ENCODE peak calls at places on chromosomes 16 and 17, in eight cellular contexts. One of them, this sample, is unnamed. For H3K4me1 and H3K9me3, the result is how much of the 10 kb centered on the place peaks cover.

GRCh38 chr16:17470002-17470870 is 524 bp downstream of the XYLT1 start:
- DNase-seq in GM23248: peak
- DNase-seq in neural progenitor cell: peak
- DNase-seq in cardiac muscle cell: peak
- DNase-seq in pancreas: peak
- DNase-seq in tibial nerve: no peak
- DNase-seq in breast epithelium: no peak
- DNase-seq in stomach: no peak
- DNase-seq in this sample: no peak

GRCh38 chr17:29133146-29133713 is 47.0 kb downstream of the MYO18A start:
- DNase-seq in GM23248: peak
- DNase-seq in neural progenitor cell: no peak
- DNase-seq in cardiac muscle cell: peak
- DNase-seq in pancreas: no peak
- DNase-seq in tibial nerve: no peak
- DNase-seq in breast epithelium: no peak
- DNase-seq in stomach: no peak
- DNase-seq in this sample: no peak

GRCh38 chr16:8888951-8889892 is 7.1 kb downstream of the LITAFD start:
- DNase-seq in GM23248: no peak
- DNase-seq in neural progenitor cell: no peak
- DNase-seq in cardiac muscle cell: no peak
- DNase-seq in pancreas: no peak
- DNase-seq in tibial nerve: no peak
- DNase-seq in breast epithelium: no peak
- DNase-seq in stomach: no peak
- DNase-seq in this sample: no peak

GRCh38 chr17:73952136-73952497 is 251.4 kb upstream of the RPL38 start:
- DNase-seq in GM23248: no peak
- DNase-seq in neural progenitor cell: peak
- DNase-seq in cardiac muscle cell: no peak
- DNase-seq in pancreas: no peak
- DNase-seq in tibial nerve: no peak
- DNase-seq in breast epithelium: no peak
- DNase-seq in stomach: no peak
- DNase-seq in this sample: no peak

GRCh38 chr17:4482338-4483011 is 16.2 kb upstream of the SPNS2 start:
- DNase-seq in GM23248: no peak
- DNase-seq in neural progenitor cell: peak
- DNase-seq in cardiac muscle cell: no peak
- DNase-seq in pancreas: no peak
- DNase-seq in tibial nerve: no peak
- DNase-seq in breast epithelium: no peak
- DNase-seq in stomach: peak
- DNase-seq in this sample: no peak

GRCh38 chr17:78665952-78666920 is 89.0 kb upstream of the DNAH17 start:
- DNase-seq in GM23248: peak
- DNase-seq in neural progenitor cell: peak
- DNase-seq in cardiac muscle cell: peak
- DNase-seq in pancreas: no peak
- DNase-seq in tibial nerve: peak
- DNase-seq in breast epithelium: no peak
- DNase-seq in stomach: no peak
- DNase-seq in this sample: peak

GRCh38 chr17:67569873-67570272 is 147.9 kb upstream of the NOL11 start:
- DNase-seq in GM23248: peak
- DNase-seq in neural progenitor cell: no peak
- DNase-seq in cardiac muscle cell: no peak
- DNase-seq in pancreas: no peak
- DNase-seq in tibial nerve: no peak
- DNase-seq in breast epithelium: no peak
- DNase-seq in stomach: no peak
- DNase-seq in this sample: no peak

GRCh38 chr17:4573682-4574081 is 10.6 kb upstream of the SMTNL2 start:
- DNase-seq in GM23248: peak
- DNase-seq in neural progenitor cell: no peak
- DNase-seq in cardiac muscle cell: no peak
- DNase-seq in pancreas: no peak
- DNase-seq in tibial nerve: no peak
- DNase-seq in breast epithelium: no peak
- DNase-seq in stomach: no peak
- DNase-seq in this sample: no peak

GRCh38 chr16:68848786-68849185 is 5.5 kb downstream of the TANGO6 start:
- DNase-seq in GM23248: no peak
- DNase-seq in neural progenitor cell: no peak
- DNase-seq in cardiac muscle cell: no peak
- DNase-seq in pancreas: no peak
- DNase-seq in tibial nerve: no peak
- DNase-seq in breast epithelium: no peak
- DNase-seq in stomach: no peak
- DNase-seq in this sample: no peak

GRCh38 chr17:78923660-78924453 is 1.3 kb downstream of the TIMP2 start:
- DNase-seq in GM23248: peak
- DNase-seq in neural progenitor cell: peak
- DNase-seq in cardiac muscle cell: no peak
- DNase-seq in pancreas: peak
- DNase-seq in tibial nerve: peak
- DNase-seq in breast epithelium: peak
- DNase-seq in stomach: peak
- DNase-seq in this sample: peak

GRCh38 chr16:77551352-77551751 is 116.5 kb upstream of the ADAMTS18 start:
- DNase-seq in GM23248: peak
- DNase-seq in neural progenitor cell: no peak
- DNase-seq in cardiac muscle cell: no peak
- DNase-seq in pancreas: no peak
- DNase-seq in tibial nerve: no peak
- DNase-seq in breast epithelium: no peak
- DNase-seq in stomach: no peak
- DNase-seq in this sample: no peak

GRCh38 chr17:50373705-50374104 is 676 bp downstream of the EME1 start:
- DNase-seq in GM23248: no peak
- DNase-seq in neural progenitor cell: no peak
- DNase-seq in cardiac muscle cell: no peak
- DNase-seq in pancreas: no peak
- DNase-seq in tibial nerve: no peak
- DNase-seq in breast epithelium: no peak
- DNase-seq in stomach: no peak
- DNase-seq in this sample: no peak

DNA sequence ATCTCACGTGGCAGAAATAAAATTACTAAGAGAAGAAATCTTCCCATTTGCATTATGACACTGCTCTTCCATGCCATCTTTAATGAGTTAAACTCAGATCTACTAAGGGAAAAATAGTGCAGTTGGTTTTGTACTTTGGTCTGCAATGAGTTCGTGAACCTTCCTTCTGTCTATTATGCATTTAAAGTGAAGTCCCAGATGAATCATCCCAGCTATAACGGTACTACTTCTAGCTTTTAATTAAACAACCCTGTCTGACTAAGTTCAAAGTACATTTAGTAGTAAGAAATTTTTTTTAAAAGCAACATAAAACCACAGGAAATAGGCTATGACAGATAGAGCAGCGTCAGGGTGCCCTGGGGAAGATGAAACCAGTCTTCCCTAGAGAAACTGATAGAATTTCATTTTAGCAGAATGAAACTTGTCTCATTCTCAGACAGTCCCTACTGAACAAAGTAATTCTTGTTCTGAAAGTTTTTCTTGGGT is 1.8 kb downstream of the TMIGD1 start:
- DNase-seq in GM23248: peak
- DNase-seq in neural progenitor cell: no peak
- DNase-seq in cardiac muscle cell: no peak
- DNase-seq in pancreas: no peak
- DNase-seq in tibial nerve: no peak
- DNase-seq in breast epithelium: no peak
- DNase-seq in stomach: no peak
- DNase-seq in this sample: peak
- H3K27ac ChIP-seq in GM23248: peak
- H3K27ac ChIP-seq in neural progenitor cell: no peak
- H3K27ac ChIP-seq in cardiac muscle cell: no peak
- H3K27ac ChIP-seq in pancreas: no peak
- H3K27ac ChIP-seq in tibial nerve: no peak
- H3K27ac ChIP-seq in breast epithelium: no peak
- H3K27ac ChIP-seq in stomach: no peak
- H3K27ac ChIP-seq in this sample: peak

GRCh38 chr17:42273474-42274272 is 2.5 kb downstream of the STAT5B start:
- DNase-seq in GM23248: no peak
- DNase-seq in neural progenitor cell: no peak
- DNase-seq in cardiac muscle cell: no peak
- DNase-seq in pancreas: no peak
- DNase-seq in tibial nerve: no peak
- DNase-seq in breast epithelium: no peak
- DNase-seq in stomach: no peak
- DNase-seq in this sample: no peak

GRCh38 chr17:42270596-42270995 is 5.6 kb downstream of the STAT5B start:
- DNase-seq in GM23248: no peak
- DNase-seq in neural progenitor cell: no peak
- DNase-seq in cardiac muscle cell: no peak
- DNase-seq in pancreas: no peak
- DNase-seq in tibial nerve: no peak
- DNase-seq in breast epithelium: no peak
- DNase-seq in stomach: no peak
- DNase-seq in this sample: no peak

GRCh38 chr17:42272576-42272975 is 3.6 kb downstream of the STAT5B start:
- DNase-seq in GM23248: no peak
- DNase-seq in neural progenitor cell: no peak
- DNase-seq in cardiac muscle cell: no peak
- DNase-seq in pancreas: no peak
- DNase-seq in tibial nerve: no peak
- DNase-seq in breast epithelium: no peak
- DNase-seq in stomach: no peak
- DNase-seq in this sample: no peak

GRCh38 chr17:42271277-42271922 is 4.8 kb downstream of the STAT5B start:
- DNase-seq in GM23248: no peak
- DNase-seq in neural progenitor cell: no peak
- DNase-seq in cardiac muscle cell: no peak
- DNase-seq in pancreas: no peak
- DNase-seq in tibial nerve: no peak
- DNase-seq in breast epithelium: no peak
- DNase-seq in stomach: no peak
- DNase-seq in this sample: no peak

DNA sequence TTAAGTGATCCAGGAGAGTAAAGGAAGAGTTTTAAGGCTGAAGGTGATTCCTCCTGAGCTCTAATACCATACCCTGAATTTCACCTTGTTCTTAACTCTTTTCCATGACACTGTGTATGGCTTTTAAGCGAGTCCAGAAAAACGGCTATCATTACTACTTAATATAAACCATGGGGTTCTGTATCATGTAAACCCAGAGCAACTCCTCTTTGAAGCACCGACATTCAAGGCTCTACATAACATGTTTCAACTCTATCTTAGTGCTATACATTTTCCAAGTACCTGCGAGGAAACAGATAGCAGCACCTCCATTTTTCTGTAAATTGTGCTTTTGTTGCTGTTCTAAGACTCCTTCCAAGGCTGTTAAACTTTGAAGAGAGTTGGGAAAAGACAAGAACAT is 4.0 kb downstream of the STAT5B start:
- DNase-seq in GM23248: no peak
- DNase-seq in neural progenitor cell: no peak
- DNase-seq in cardiac muscle cell: no peak
- DNase-seq in pancreas: no peak
- DNase-seq in tibial nerve: no peak
- DNase-seq in breast epithelium: no peak
- DNase-seq in stomach: no peak
- DNase-seq in this sample: no peak
- H3K4me1 ChIP-seq in GM23248: under half
- H3K4me1 ChIP-seq in neural progenitor cell: under half
- H3K4me1 ChIP-seq in cardiac muscle cell: under half
- H3K4me1 ChIP-seq in pancreas: under half
- H3K4me1 ChIP-seq in tibial nerve: under half
- H3K4me1 ChIP-seq in breast epithelium: under half
- H3K4me1 ChIP-seq in stomach: under half
- H3K4me1 ChIP-seq in this sample: half or more

GRCh38 chr16:3223913-3224515 is 10.9 kb downstream of the ZNF200 start:
- DNase-seq in GM23248: peak
- DNase-seq in neural progenitor cell: no peak
- DNase-seq in cardiac muscle cell: no peak
- DNase-seq in pancreas: no peak
- DNase-seq in tibial nerve: no peak
- DNase-seq in breast epithelium: no peak
- DNase-seq in stomach: no peak
- DNase-seq in this sample: no peak

GRCh38 chr16:3216263-3216640 is 18.7 kb downstream of the ZNF200 start:
- DNase-seq in GM23248: no peak
- DNase-seq in neural progenitor cell: no peak
- DNase-seq in cardiac muscle cell: no peak
- DNase-seq in pancreas: no peak
- DNase-seq in tibial nerve: no peak
- DNase-seq in breast epithelium: no peak
- DNase-seq in stomach: no peak
- DNase-seq in this sample: no peak

GRCh38 chr16:3214904-3215600 is 19.9 kb downstream of the ZNF200 start:
- DNase-seq in GM23248: no peak
- DNase-seq in neural progenitor cell: no peak
- DNase-seq in cardiac muscle cell: no peak
- DNase-seq in pancreas: no peak
- DNase-seq in tibial nerve: no peak
- DNase-seq in breast epithelium: no peak
- DNase-seq in stomach: no peak
- DNase-seq in this sample: peak

GRCh38 chr16:3215601-3216262 is 19.2 kb downstream of the ZNF200 start:
- DNase-seq in GM23248: no peak
- DNase-seq in neural progenitor cell: no peak
- DNase-seq in cardiac muscle cell: no peak
- DNase-seq in pancreas: no peak
- DNase-seq in tibial nerve: no peak
- DNase-seq in breast epithelium: no peak
- DNase-seq in stomach: no peak
- DNase-seq in this sample: no peak

GRCh38 chr16:3220839-3221238 is 14.1 kb downstream of the ZNF200 start:
- DNase-seq in GM23248: no peak
- DNase-seq in neural progenitor cell: no peak
- DNase-seq in cardiac muscle cell: no peak
- DNase-seq in pancreas: no peak
- DNase-seq in tibial nerve: no peak
- DNase-seq in breast epithelium: no peak
- DNase-seq in stomach: no peak
- DNase-seq in this sample: no peak
- H3K9me3 ChIP-seq in GM23248: under half
- H3K9me3 ChIP-seq in neural progenitor cell: under half
- H3K9me3 ChIP-seq in cardiac muscle cell: under half
- H3K9me3 ChIP-seq in pancreas: under half
- H3K9me3 ChIP-seq in tibial nerve: under half
- H3K9me3 ChIP-seq in breast epithelium: half or more
- H3K9me3 ChIP-seq in stomach: half or more
- H3K9me3 ChIP-seq in this sample: under half

GRCh38 chr17:66524848-66525247 is 222.4 kb downstream of the PRKCA start:
- DNase-seq in GM23248: no peak
- DNase-seq in neural progenitor cell: no peak
- DNase-seq in cardiac muscle cell: no peak
- DNase-seq in pancreas: no peak
- DNase-seq in tibial nerve: no peak
- DNase-seq in breast epithelium: no peak
- DNase-seq in stomach: no peak
- DNase-seq in this sample: no peak
- H3K27ac ChIP-seq in GM23248: no peak
- H3K27ac ChIP-seq in neural progenitor cell: no peak
- H3K27ac ChIP-seq in cardiac muscle cell: no peak
- H3K27ac ChIP-seq in pancreas: no peak
- H3K27ac ChIP-seq in tibial nerve: peak
- H3K27ac ChIP-seq in breast epithelium: no peak
- H3K27ac ChIP-seq in stomach: no peak
- H3K27ac ChIP-seq in this sample: no peak